ENCODE peak calls at places on chromosome 17, in seven cellular contexts. One of them, this sample, is unnamed.

GRCh38 chr17:20068445-20068844 is 59.3 kb downstream of the SPECC1 start:
- DNase-seq in DMS53: no peak
- DNase-seq in EL: no peak
- DNase-seq in neural progenitor cell: no peak
- DNase-seq in activated naive CD4-positive, alpha-beta T cell: no peak
- DNase-seq in NCI-H524: no peak
- DNase-seq in GM12865: no peak
- DNase-seq in this sample: no peak

GRCh38 chr17:43713494-43714162 is 45.0 kb downstream of the SOST start:
- DNase-seq in DMS53: peak
- DNase-seq in activated naive CD4-positive, alpha-beta T cell: no peak
- DNase-seq in GM12865: peak
- DNase-seq in neural progenitor cell: peak
- DNase-seq in EL: peak
- DNase-seq in NCI-H524: no peak
- DNase-seq in this sample: peak

GRCh38 chr17:19306160-19307111 is 56.1 kb downstream of the B9D1 start:
- DNase-seq in NCI-H524: peak
- DNase-seq in GM12865: peak
- DNase-seq in activated naive CD4-positive, alpha-beta T cell: no peak
- DNase-seq in DMS53: no peak
- DNase-seq in EL: no peak
- DNase-seq in neural progenitor cell: no peak
- DNase-seq in this sample: no peak

GRCh38 chr17:19933221-19933620 is 44.4 kb downstream of the AKAP10 start:
- DNase-seq in DMS53: no peak
- DNase-seq in activated naive CD4-positive, alpha-beta T cell: no peak
- DNase-seq in NCI-H524: no peak
- DNase-seq in neural progenitor cell: no peak
- DNase-seq in EL: peak
- DNase-seq in GM12865: no peak
- DNase-seq in this sample: no peak

GRCh38 chr17:2075336-2076056 is 20.6 kb downstream of the HIC1 start:
- DNase-seq in GM12865: no peak
- DNase-seq in NCI-H524: peak
- DNase-seq in activated naive CD4-positive, alpha-beta T cell: no peak
- DNase-seq in neural progenitor cell: peak
- DNase-seq in DMS53: no peak
- DNase-seq in EL: no peak
- DNase-seq in this sample: peak

GRCh38 chr17:12603566-12603965 is 62.1 kb upstream of the MYOCD start:
- DNase-seq in GM12865: no peak
- DNase-seq in DMS53: no peak
- DNase-seq in EL: no peak
- DNase-seq in activated naive CD4-positive, alpha-beta T cell: no peak
- DNase-seq in neural progenitor cell: no peak
- DNase-seq in NCI-H524: no peak
- DNase-seq in this sample: no peak

GRCh38 chr17:65078441-65079160 is 22.1 kb upstream of the GNA13 start:
- DNase-seq in activated naive CD4-positive, alpha-beta T cell: no peak
- DNase-seq in DMS53: peak
- DNase-seq in GM12865: no peak
- DNase-seq in neural progenitor cell: no peak
- DNase-seq in EL: peak
- DNase-seq in NCI-H524: no peak
- DNase-seq in this sample: no peak

GRCh38 chr17:27651411-27652345 is 20.7 kb downstream of the LGALS9 start:
- DNase-seq in GM12865: peak
- DNase-seq in NCI-H524: peak
- DNase-seq in EL: peak
- DNase-seq in DMS53: peak
- DNase-seq in activated naive CD4-positive, alpha-beta T cell: peak
- DNase-seq in neural progenitor cell: peak
- DNase-seq in this sample: peak

GRCh38 chr17:19262650-19263620 is 25.8 kb downstream of the EPN2 start:
- DNase-seq in activated naive CD4-positive, alpha-beta T cell: no peak
- DNase-seq in DMS53: no peak
- DNase-seq in neural progenitor cell: no peak
- DNase-seq in EL: peak
- DNase-seq in GM12865: no peak
- DNase-seq in NCI-H524: no peak
- DNase-seq in this sample: no peak

GRCh38 chr17:56222255-56222654 is 69.0 kb downstream of the ANKFN1 start:
- DNase-seq in activated naive CD4-positive, alpha-beta T cell: no peak
- DNase-seq in EL: no peak
- DNase-seq in DMS53: peak
- DNase-seq in GM12865: no peak
- DNase-seq in neural progenitor cell: no peak
- DNase-seq in NCI-H524: no peak
- DNase-seq in this sample: no peak

GRCh38 chr17:66426397-66427033 is 124.1 kb downstream of the PRKCA start:
- DNase-seq in EL: peak
- DNase-seq in neural progenitor cell: no peak
- DNase-seq in activated naive CD4-positive, alpha-beta T cell: no peak
- DNase-seq in DMS53: peak
- DNase-seq in GM12865: peak
- DNase-seq in NCI-H524: peak
- DNase-seq in this sample: peak

GRCh38 chr17:57645950-57646686 is 99.0 kb downstream of the CCDC182 start:
- DNase-seq in DMS53: no peak
- DNase-seq in neural progenitor cell: no peak
- DNase-seq in NCI-H524: no peak
- DNase-seq in GM12865: no peak
- DNase-seq in EL: peak
- DNase-seq in activated naive CD4-positive, alpha-beta T cell: no peak
- DNase-seq in this sample: no peak

GRCh38 chr17:7260601-7261376 is 1.5 kb downstream of the CLDN7 start:
- DNase-seq in NCI-H524: no peak
- DNase-seq in GM12865: peak
- DNase-seq in activated naive CD4-positive, alpha-beta T cell: no peak
- DNase-seq in neural progenitor cell: peak
- DNase-seq in DMS53: peak
- DNase-seq in EL: no peak
- DNase-seq in this sample: peak

GRCh38 chr17:55261311-55261710 is 3.4 kb upstream of the HLF start:
- DNase-seq in neural progenitor cell: no peak
- DNase-seq in activated naive CD4-positive, alpha-beta T cell: no peak
- DNase-seq in DMS53: no peak
- DNase-seq in GM12865: no peak
- DNase-seq in EL: no peak
- DNase-seq in NCI-H524: no peak
- DNase-seq in this sample: no peak

GRCh38 chr17:64706224-64707076 is 44.3 kb upstream of the SMURF2 start:
- DNase-seq in DMS53: no peak
- DNase-seq in activated naive CD4-positive, alpha-beta T cell: no peak
- DNase-seq in GM12865: no peak
- DNase-seq in NCI-H524: no peak
- DNase-seq in EL: peak
- DNase-seq in neural progenitor cell: no peak
- DNase-seq in this sample: no peak

GRCh38 chr17:58325289-58325726 is 3.3 kb downstream of the TSPOAP1 start:
- DNase-seq in DMS53: peak
- DNase-seq in EL: no peak
- DNase-seq in neural progenitor cell: peak
- DNase-seq in activated naive CD4-positive, alpha-beta T cell: no peak
- DNase-seq in GM12865: peak
- DNase-seq in NCI-H524: peak
- DNase-seq in this sample: peak

GRCh38 chr17:67359960-67360817 is 6.2 kb downstream of the PSMD12 start:
- DNase-seq in neural progenitor cell: peak
- DNase-seq in NCI-H524: peak
- DNase-seq in GM12865: peak
- DNase-seq in EL: peak
- DNase-seq in DMS53: peak
- DNase-seq in activated naive CD4-positive, alpha-beta T cell: no peak
- DNase-seq in this sample: peak

GRCh38 chr17:1620486-1620885 is 8.1 kb downstream of the SLC43A2 start:
- DNase-seq in activated naive CD4-positive, alpha-beta T cell: no peak
- DNase-seq in NCI-H524: no peak
- DNase-seq in EL: no peak
- DNase-seq in DMS53: no peak
- DNase-seq in neural progenitor cell: no peak
- DNase-seq in GM12865: no peak
- DNase-seq in this sample: no peak

GRCh38 chr17:12898110-12898509 is 108.8 kb downstream of the ARHGAP44 start:
- DNase-seq in GM12865: no peak
- DNase-seq in NCI-H524: no peak
- DNase-seq in activated naive CD4-positive, alpha-beta T cell: no peak
- DNase-seq in DMS53: no peak
- DNase-seq in neural progenitor cell: no peak
- DNase-seq in EL: no peak
- DNase-seq in this sample: peak

GRCh38 chr17:52724578-52724977 is 566.1 kb upstream of the CA10 start:
- DNase-seq in GM12865: no peak
- DNase-seq in neural progenitor cell: no peak
- DNase-seq in EL: no peak
- DNase-seq in DMS53: no peak
- DNase-seq in NCI-H524: no peak
- DNase-seq in activated naive CD4-positive, alpha-beta T cell: no peak
- DNase-seq in this sample: no peak

GRCh38 chr17:61323696-61324539 is 75.7 kb upstream of the TBX2 start:
- DNase-seq in EL: no peak
- DNase-seq in GM12865: no peak
- DNase-seq in DMS53: no peak
- DNase-seq in neural progenitor cell: no peak
- DNase-seq in activated naive CD4-positive, alpha-beta T cell: no peak
- DNase-seq in NCI-H524: no peak
- DNase-seq in this sample: no peak

GRCh38 chr17:48100591-48101011 is 677 bp downstream of the CBX1 start:
- DNase-seq in EL: peak
- DNase-seq in neural progenitor cell: peak
- DNase-seq in GM12865: no peak
- DNase-seq in NCI-H524: peak
- DNase-seq in DMS53: peak
- DNase-seq in activated naive CD4-positive, alpha-beta T cell: no peak
- DNase-seq in this sample: peak

This sample was measured in GM23338.